ENCODE peak calls at places on chromosomes 11 and 22, in five cellular contexts. One of them, this sample, is unnamed.

GRCh38 chr11:93908689-93909088 is 58.3 kb upstream of the VSTM5 start:
- DNase-seq in A549: peak
- DNase-seq in heart right ventricle: no peak
- DNase-seq in mesenchymal stem cell: peak
- DNase-seq in BE2C: no peak
- DNase-seq in this sample: peak

GRCh38 chr11:73236879-73237278 is 18.8 kb downstream of the P2RY2 start:
- DNase-seq in A549: peak
- DNase-seq in mesenchymal stem cell: peak
- DNase-seq in heart right ventricle: peak
- DNase-seq in BE2C: peak
- DNase-seq in this sample: no peak

GRCh38 chr11:20511982-20512381 is 87.4 kb upstream of the SLC6A5 start:
- DNase-seq in heart right ventricle: no peak
- DNase-seq in A549: no peak
- DNase-seq in mesenchymal stem cell: no peak
- DNase-seq in BE2C: no peak
- DNase-seq in this sample: no peak

GRCh38 chr11:17683378-17684161 is 35.8 kb upstream of the MYOD1 start:
- DNase-seq in mesenchymal stem cell: peak
- DNase-seq in heart right ventricle: no peak
- DNase-seq in BE2C: no peak
- DNase-seq in A549: peak
- DNase-seq in this sample: peak

GRCh38 chr11:6319879-6320410 is 356 bp downstream of the CAVIN3 start:
- DNase-seq in BE2C: no peak
- DNase-seq in heart right ventricle: peak
- DNase-seq in mesenchymal stem cell: peak
- DNase-seq in A549: peak
- DNase-seq in this sample: peak

GRCh38 chr11:29333993-29334780 is 682.6 kb downstream of the KCNA4 start:
- DNase-seq in BE2C: no peak
- DNase-seq in mesenchymal stem cell: peak
- DNase-seq in A549: peak
- DNase-seq in heart right ventricle: no peak
- DNase-seq in this sample: peak

GRCh38 chr11:123061403-123062157 is at the start of gene HSPA8:
- DNase-seq in heart right ventricle: peak
- DNase-seq in A549: peak
- DNase-seq in BE2C: peak
- DNase-seq in mesenchymal stem cell: peak
- DNase-seq in this sample: peak

GRCh38 chr11:35029979-35030378 is 109.0 kb upstream of the CD44 start:
- DNase-seq in A549: peak
- DNase-seq in mesenchymal stem cell: peak
- DNase-seq in heart right ventricle: no peak
- DNase-seq in BE2C: no peak
- DNase-seq in this sample: peak

GRCh38 chr11:64629796-64630562 is 39.0 kb downstream of the SLC22A12 start:
- DNase-seq in BE2C: peak
- DNase-seq in heart right ventricle: no peak
- DNase-seq in mesenchymal stem cell: no peak
- DNase-seq in A549: peak
- DNase-seq in this sample: no peak

GRCh38 chr11:69841859-69842698 is 22.9 kb upstream of the FGF3 start:
- DNase-seq in heart right ventricle: no peak
- DNase-seq in A549: peak
- DNase-seq in BE2C: no peak
- DNase-seq in mesenchymal stem cell: no peak
- DNase-seq in this sample: no peak

GRCh38 chr11:100619484-100619883 is 67.6 kb upstream of the ARHGAP42 start:
- DNase-seq in heart right ventricle: no peak
- DNase-seq in mesenchymal stem cell: peak
- DNase-seq in A549: no peak
- DNase-seq in BE2C: no peak
- DNase-seq in this sample: peak

GRCh38 chr11:122020902-122021301 is 95.1 kb downstream of the BLID start:
- DNase-seq in mesenchymal stem cell: peak
- DNase-seq in A549: peak
- DNase-seq in BE2C: peak
- DNase-seq in heart right ventricle: no peak
- DNase-seq in this sample: peak

GRCh38 chr11:68189082-68189481 is 24.0 kb downstream of the KMT5B start:
- DNase-seq in A549: no peak
- DNase-seq in mesenchymal stem cell: no peak
- DNase-seq in BE2C: no peak
- DNase-seq in heart right ventricle: no peak
- DNase-seq in this sample: no peak

GRCh38 chr22:36771376-36772063 is 4.4 kb downstream of the IFT27 start:
- DNase-seq in mesenchymal stem cell: no peak
- DNase-seq in heart right ventricle: no peak
- DNase-seq in BE2C: peak
- DNase-seq in A549: no peak
- DNase-seq in this sample: no peak

GRCh38 chr22:25153961-25154685 is 45.5 kb upstream of the CRYBB3 start:
- DNase-seq in BE2C: peak
- DNase-seq in A549: no peak
- DNase-seq in mesenchymal stem cell: peak
- DNase-seq in heart right ventricle: peak
- DNase-seq in this sample: peak

GRCh38 chr22:39185601-39186012 is 33.1 kb upstream of the CBX7 start:
- DNase-seq in mesenchymal stem cell: peak
- DNase-seq in BE2C: peak
- DNase-seq in A549: no peak
- DNase-seq in heart right ventricle: peak
- DNase-seq in this sample: no peak

GRCh38 chr22:26558246-26558895 is 31.6 kb downstream of the TPST2 start:
- DNase-seq in heart right ventricle: no peak
- DNase-seq in BE2C: no peak
- DNase-seq in mesenchymal stem cell: peak
- DNase-seq in A549: no peak
- DNase-seq in this sample: peak

GRCh38 chr11:15216678-15217077 is 102.0 kb downstream of the INSC start:
- DNase-seq in BE2C: no peak
- DNase-seq in mesenchymal stem cell: no peak
- DNase-seq in A549: no peak
- DNase-seq in heart right ventricle: no peak
- DNase-seq in this sample: no peak

GRCh38 chr22:49855491-49855911 is 1.9 kb downstream of the ZBED4 start:
- DNase-seq in mesenchymal stem cell: peak
- DNase-seq in A549: no peak
- DNase-seq in BE2C: no peak
- DNase-seq in heart right ventricle: no peak
- DNase-seq in this sample: no peak

GRCh38 chr22:44286673-44287072 is 26.1 kb downstream of the SHISAL1 start:
- DNase-seq in BE2C: no peak
- DNase-seq in mesenchymal stem cell: no peak
- DNase-seq in heart right ventricle: no peak
- DNase-seq in A549: no peak
- DNase-seq in this sample: no peak

GRCh38 chr11:100536979-100537378 is 150.1 kb upstream of the ARHGAP42 start:
- DNase-seq in A549: no peak
- DNase-seq in heart right ventricle: no peak
- DNase-seq in mesenchymal stem cell: no peak
- DNase-seq in BE2C: no peak
- DNase-seq in this sample: no peak

GRCh38 chr22:19122143-19122751 is at the start of gene DGCR2:
- DNase-seq in A549: peak
- DNase-seq in mesenchymal stem cell: peak
- DNase-seq in BE2C: peak
- DNase-seq in heart right ventricle: peak
- DNase-seq in this sample: peak

GRCh38 chr11:46967962-46968361 is 31.4 kb downstream of the CSTPP1 start:
- DNase-seq in heart right ventricle: no peak
- DNase-seq in BE2C: no peak
- DNase-seq in mesenchymal stem cell: no peak
- DNase-seq in A549: no peak
- DNase-seq in this sample: no peak

GRCh38 chr11:82733444-82734119 is at the start of gene FAM181B:
- DNase-seq in mesenchymal stem cell: peak
- DNase-seq in A549: peak
- DNase-seq in heart right ventricle: peak
- DNase-seq in BE2C: peak
- DNase-seq in this sample: peak

DNA sequence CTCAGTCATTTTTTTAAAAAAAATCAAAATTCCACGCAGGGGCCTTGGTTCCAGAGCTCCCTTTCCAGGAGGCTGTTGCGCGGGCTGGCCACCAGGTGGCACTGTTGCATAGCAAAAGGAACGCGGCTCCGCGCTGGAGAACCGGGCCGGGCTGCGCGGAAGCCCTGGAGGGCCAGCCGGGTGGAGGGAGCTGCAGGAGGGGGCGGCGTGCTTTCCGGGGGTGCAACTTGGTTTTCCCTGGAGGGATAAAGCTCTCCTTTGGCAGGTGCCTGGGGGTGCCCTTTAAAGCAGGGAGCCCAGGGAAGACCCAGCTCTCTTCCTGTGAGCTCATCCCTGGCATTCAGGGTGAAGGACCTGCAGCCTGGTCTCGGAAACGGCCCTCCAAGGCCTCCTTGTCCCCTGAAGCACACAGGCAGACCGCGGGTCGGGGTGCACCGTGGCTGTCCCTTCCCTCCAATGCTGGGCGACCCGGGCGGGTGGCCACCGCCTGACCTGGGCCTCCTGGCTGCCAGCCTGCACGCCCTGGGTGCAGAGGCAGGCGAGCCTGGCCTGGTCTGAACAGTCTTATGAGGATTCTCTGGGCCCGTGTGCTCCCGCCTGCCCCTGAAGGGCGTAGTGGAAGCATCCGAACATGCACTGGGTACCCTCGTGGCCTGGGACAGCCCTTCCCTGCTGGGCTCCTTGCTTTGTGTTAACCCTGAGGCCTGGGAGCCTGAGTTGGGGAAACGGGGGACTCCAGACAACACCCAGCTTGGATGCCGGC is 23.4 kb downstream of the KRTAP5-5 start:
- DNase-seq in heart right ventricle: peak
- DNase-seq in A549: peak
- DNase-seq in mesenchymal stem cell: peak
- DNase-seq in BE2C: peak
- DNase-seq in this sample: peak
- H3K4me3 ChIP-seq in heart right ventricle: no peak
- H3K4me3 ChIP-seq in A549: no peak
- H3K4me3 ChIP-seq in mesenchymal stem cell: no peak
- H3K4me3 ChIP-seq in BE2C: no peak
- H3K4me3 ChIP-seq in this sample: no peak

DNA sequence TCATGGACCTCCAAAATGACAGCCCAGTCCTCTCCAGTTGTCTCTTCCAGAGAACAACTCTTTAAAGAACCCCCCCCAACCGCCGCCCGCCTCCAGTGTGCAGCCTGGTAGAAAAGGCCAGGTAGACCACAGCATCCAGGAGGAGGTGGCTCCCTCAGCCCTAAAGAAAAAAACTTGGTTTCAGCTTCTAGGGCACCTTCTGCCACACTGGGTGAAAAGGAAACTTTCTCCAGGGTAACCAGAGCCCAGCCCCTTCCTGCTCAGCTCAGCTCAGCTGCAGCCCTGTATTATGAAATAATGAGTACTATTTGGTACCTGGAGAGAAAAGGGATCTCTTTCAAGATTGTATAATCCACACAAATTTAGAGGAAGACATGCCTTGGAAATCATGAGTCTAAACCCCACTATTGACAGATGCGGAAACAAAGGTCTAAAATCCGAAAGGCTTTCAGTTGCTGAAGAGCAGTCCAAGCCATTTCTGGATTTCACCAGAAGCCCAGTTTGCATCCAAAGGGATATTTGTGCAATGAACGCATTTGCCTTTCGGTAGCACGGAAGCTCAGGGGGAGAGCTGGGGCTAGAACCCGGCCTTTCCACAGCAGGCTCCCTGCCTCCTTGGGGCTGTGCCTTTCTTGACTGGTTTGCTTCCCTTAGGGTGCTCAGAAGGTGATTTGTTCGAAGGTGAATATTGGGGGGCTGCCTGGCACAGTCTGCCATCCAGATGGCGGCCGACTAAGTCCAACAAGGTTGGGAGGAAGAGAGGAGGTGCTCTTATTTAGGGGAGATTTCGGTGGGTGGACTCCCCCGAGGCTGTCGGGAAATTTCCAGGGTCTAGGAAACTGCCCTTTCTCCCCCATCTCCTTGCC is 3.3 kb downstream of the FXYD6 start:
- DNase-seq in heart right ventricle: no peak
- DNase-seq in BE2C: no peak
- DNase-seq in A549: no peak
- DNase-seq in mesenchymal stem cell: no peak
- DNase-seq in this sample: no peak
- H3K4me3 ChIP-seq in heart right ventricle: no peak
- H3K4me3 ChIP-seq in BE2C: no peak
- H3K4me3 ChIP-seq in A549: no peak
- H3K4me3 ChIP-seq in mesenchymal stem cell: no peak
- H3K4me3 ChIP-seq in this sample: no peak

GRCh38 chr11:134033696-134034491 is 35.0 kb upstream of the JAM3 start:
- DNase-seq in BE2C: peak
- DNase-seq in mesenchymal stem cell: peak
- DNase-seq in heart right ventricle: peak
- DNase-seq in A549: peak
- DNase-seq in this sample: peak
- H3K4me3 ChIP-seq in BE2C: peak
- H3K4me3 ChIP-seq in mesenchymal stem cell: peak
- H3K4me3 ChIP-seq in heart right ventricle: peak
- H3K4me3 ChIP-seq in A549: no peak
- H3K4me3 ChIP-seq in this sample: no peak

GRCh38 chr22:31950226-31950625 is 5.9 kb downstream of the YWHAH start:
- DNase-seq in A549: no peak
- DNase-seq in mesenchymal stem cell: no peak
- DNase-seq in heart right ventricle: peak
- DNase-seq in BE2C: no peak
- DNase-seq in this sample: no peak

GRCh38 chr22:31953251-31953650 is 8.9 kb downstream of the YWHAH start:
- DNase-seq in BE2C: no peak
- DNase-seq in A549: no peak
- DNase-seq in mesenchymal stem cell: no peak
- DNase-seq in heart right ventricle: no peak
- DNase-seq in this sample: no peak

GRCh38 chr22:31952094-31952401 is 7.7 kb downstream of the YWHAH start:
- DNase-seq in mesenchymal stem cell: peak
- DNase-seq in BE2C: no peak
- DNase-seq in A549: no peak
- DNase-seq in heart right ventricle: no peak
- DNase-seq in this sample: no peak

GRCh38 chr22:31952459-31952858 is 8.1 kb downstream of the YWHAH start:
- DNase-seq in A549: no peak
- DNase-seq in heart right ventricle: no peak
- DNase-seq in mesenchymal stem cell: peak
- DNase-seq in BE2C: no peak
- DNase-seq in this sample: peak

GRCh38 chr22:31951201-31952093 is 7.1 kb downstream of the YWHAH start:
- DNase-seq in BE2C: no peak
- DNase-seq in heart right ventricle: no peak
- DNase-seq in mesenchymal stem cell: no peak
- DNase-seq in A549: no peak
- DNase-seq in this sample: no peak
- H3K4me3 ChIP-seq in BE2C: no peak
- H3K4me3 ChIP-seq in heart right ventricle: no peak
- H3K4me3 ChIP-seq in mesenchymal stem cell: no peak
- H3K4me3 ChIP-seq in A549: no peak
- H3K4me3 ChIP-seq in this sample: no peak

DNA sequence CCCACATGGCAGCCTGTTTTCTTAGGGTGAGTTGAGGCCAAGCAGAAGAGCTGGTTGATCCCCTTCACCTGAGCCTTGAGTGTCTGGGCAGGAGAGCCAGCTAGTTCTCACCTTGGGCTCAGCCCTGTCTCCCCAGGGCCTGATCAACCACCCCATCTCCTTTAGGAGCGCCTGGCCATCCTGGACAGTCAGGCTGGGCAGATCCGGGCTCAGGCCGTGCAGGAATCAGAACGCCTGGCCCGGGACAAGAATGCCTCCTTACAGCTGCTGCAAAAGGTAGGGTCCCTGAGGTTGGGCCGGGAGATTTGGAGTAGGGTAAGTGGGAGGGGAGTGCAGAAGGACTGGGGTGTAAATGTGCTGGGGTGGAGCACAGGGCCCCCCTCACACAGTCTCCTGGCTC is 31.3 kb downstream of the PHLDB1 start:
- DNase-seq in heart right ventricle: no peak
- DNase-seq in BE2C: no peak
- DNase-seq in mesenchymal stem cell: no peak
- DNase-seq in A549: no peak
- DNase-seq in this sample: no peak
- H3K4me3 ChIP-seq in heart right ventricle: no peak
- H3K4me3 ChIP-seq in BE2C: no peak
- H3K4me3 ChIP-seq in mesenchymal stem cell: no peak
- H3K4me3 ChIP-seq in A549: no peak
- H3K4me3 ChIP-seq in this sample: no peak